ENCODE peak calls at places on chromosome 17, in five cellular contexts. V is stimulated activated CD4-positive, alpha-beta T cell treated with anti-CD3 and anti-CD28 coated beads, Interleukin-1b, Interleukin-23, amount 100 ng/mL, for 4 hours; T is midbrain; D is fibroblast of the conjunctiva; X is AG10803. U is an unnamed sample.

GRCh38 chr17:9467518-9467917 is 108.1 kb downstream of the STX8 start:
- DNase-seq in V (no peak), T (no peak), D (no peak), X (no peak), U (no peak)

GRCh38 chr17:65727243-65727642 is 165.8 kb upstream of the AXIN2 start:
- DNase-seq in V (no peak), T (no peak), D (no peak), X (no peak), U (no peak)

GRCh38 chr17:52027081-52027480 is 131.4 kb downstream of the CA10 start:
- DNase-seq in V (no peak), T (no peak), D (no peak), X (no peak), U (no peak)

GRCh38 chr17:73645050-73645871 is 1.0 kb upstream of the SDK2 start:
- DNase-seq in V (peak; percentile 43), T (peak; percentile 76), D (no peak), X (peak; percentile 32), U (no peak)

GRCh38 chr17:36611345-36612072 is 10.1 kb downstream of the MRM1 start:
- DNase-seq in V (no peak), T (no peak), D (peak; percentile 66), X (peak; percentile 61), U (peak; percentile 50)

GRCh38 chr17:7383742-7384488 is 3.0 kb downstream of the TNK1 start:
- DNase-seq in V (peak; percentile 70), T (no peak), D (no peak), X (no peak), U (no peak)

GRCh38 chr17:55564077-55564476 is 52.8 kb upstream of the SMIM36 start:
- DNase-seq in V (no peak), T (no peak), D (no peak), X (no peak), U (no peak)

GRCh38 chr17:44170499-44171201 is at the start of gene ASB16:
- DNase-seq in V (no peak), T (no peak), D (no peak), X (peak; percentile 25), U (no peak)

GRCh38 chr17:524570-524969 is 172.0 kb upstream of the RPH3AL start:
- DNase-seq in V (no peak), T (no peak), D (no peak), X (no peak), U (no peak)

U was measured in GM04504.